ENCODE peak calls at places on chromosomes 6 and 20, in four cellular contexts. T, I, F and A are unnamed samples.

GRCh38 chr6:41122918-41123317 is 31.2 kb downstream of the TREML1 start:
- DNase-seq in T (no peak), I (no peak), F (no peak), A (no peak)

GRCh38 chr6:154370545-154370944 is 13.9 kb upstream of the IPCEF1 start:
- DNase-seq in T (no peak), I (peak), F (no peak), A (peak)

GRCh38 chr6:28490191-28490890 is 25.3 kb downstream of the GPX6 start:
- DNase-seq in T (peak), I (no peak), F (no peak), A (peak)

GRCh38 chr20:64040231-64041039 is 4.5 kb downstream of the C20orf204 start:
- DNase-seq in T (no peak), I (no peak), F (no peak), A (no peak)

GRCh38 chr6:55902796-55903195 is 27.4 kb upstream of the BMP5 start:
- DNase-seq in T (no peak), I (no peak), F (no peak), A (no peak)

GRCh38 chr6:15441215-15441868 is 195.5 kb downstream of the JARID2 start:
- DNase-seq in T (peak), I (peak), F (no peak), A (peak)

GRCh38 chr6:167699141-167700036 is 127.3 kb upstream of the AFDN start:
- DNase-seq in T (no peak), I (no peak), F (peak), A (no peak)

GRCh38 chr6:120129228-120129627 is 779.7 kb upstream of the MAN1A1 start:
- DNase-seq in T (no peak), I (no peak), F (no peak), A (no peak)

GRCh38 chr6:925656-926213 is 232.8 kb upstream of the EXOC2 start:
- DNase-seq in T (no peak), I (no peak), F (no peak), A (no peak)

GRCh38 chr6:7998103-7998725 is 66.0 kb downstream of the BLOC1S5 start:
- DNase-seq in T (no peak), I (no peak), F (no peak), A (no peak)

GRCh38 chr6:149372062-149372461 is 28.0 kb upstream of the SUMO4 start:
- DNase-seq in T (no peak), I (no peak), F (no peak), A (no peak)

GRCh38 chr6:128327890-128328289 is 192.5 kb downstream of the PTPRK start:
- DNase-seq in T (no peak), I (peak), F (no peak), A (no peak)

GRCh38 chr6:111980979-111981378 is 72.9 kb upstream of the CCN6 start:
- DNase-seq in T (no peak), I (no peak), F (no peak), A (no peak)

GRCh38 chr20:61678437-61678836 is 387.2 kb downstream of the TAF4 start:
- DNase-seq in T (no peak), I (no peak), F (no peak), A (no peak)

GRCh38 chr6:29071831-29072723 is 15.0 kb downstream of the OR2B3 start:
- DNase-seq in T (peak), I (peak), F (no peak), A (peak)

GRCh38 chr6:126153661-126154060 is 167.3 kb downstream of the TRMT11 start:
- DNase-seq in T (no peak), I (no peak), F (no peak), A (no peak)

GRCh38 chr6:22737331-22737730 is 168.0 kb downstream of the HDGFL1 start:
- DNase-seq in T (no peak), I (no peak), F (peak), A (peak)

GRCh38 chr6:91634791-91635190 is 1047.9 kb upstream of the MAP3K7 start:
- DNase-seq in T (no peak), I (no peak), F (no peak), A (no peak)

GRCh38 chr6:80610821-80611220 is 504.4 kb downstream of the BCKDHB start:
- DNase-seq in T (no peak), I (no peak), F (no peak), A (no peak)

GRCh38 chr6:13517116-13517515 is 29.7 kb upstream of the GFOD1 start:
- DNase-seq in T (no peak), I (peak), F (no peak), A (no peak)

GRCh38 chr6:116447496-116448011 is 13.6 kb upstream of the CALHM6 start:
- DNase-seq in T (no peak), I (no peak), F (no peak), A (no peak)

GRCh38 chr6:132259070-132259469 is 142.2 kb downstream of the MOXD1 start:
- DNase-seq in T (no peak), I (peak), F (no peak), A (peak)

GRCh38 chr6:4950849-4951533 is 52.8 kb downstream of the RPP40 start:
- DNase-seq in T (no peak), I (no peak), F (no peak), A (no peak)

GRCh38 chr6:73263570-73263909 is 544 bp upstream of the KHDC1 start:
- DNase-seq in T (no peak), I (no peak), F (no peak), A (no peak)

GRCh38 chr6:137926985-137927384 is 59.9 kb downstream of the TNFAIP3 start:
- DNase-seq in T (no peak), I (no peak), F (no peak), A (no peak)

GRCh38 chr20:2752631-2753455 is 47.6 kb downstream of the CPXM1 start:
- DNase-seq in T (peak), I (peak), F (no peak), A (peak)

GRCh38 chr6:26330835-26331808 is 33.9 kb upstream of the BTN3A2 start:
- DNase-seq in T (peak), I (peak), F (no peak), A (peak)

GRCh38 chr6:124870611-124871201 is 91.5 kb upstream of the RNF217 start:
- DNase-seq in T (no peak), I (peak), F (no peak), A (peak)
- TF ChIP-seq FOXK2 in T (no peak), I (no peak), F (no peak), A (no peak)

GRCh38 chr20:37537505-37537904 is 9.8 kb upstream of the BLCAP start:
- DNase-seq in T (no peak), I (no peak), F (no peak), A (no peak)

GRCh38 chr20:37539956-37540455 is 12.3 kb upstream of the BLCAP start:
- DNase-seq in T (no peak), I (no peak), F (no peak), A (no peak)

GRCh38 chr20:37539424-37539823 is 11.7 kb upstream of the BLCAP start:
- DNase-seq in T (no peak), I (no peak), F (no peak), A (no peak)

GRCh38 chr20:37535443-37536132 is 7.9 kb upstream of the BLCAP start:
- DNase-seq in T (no peak), I (no peak), F (no peak), A (no peak)

DNA sequence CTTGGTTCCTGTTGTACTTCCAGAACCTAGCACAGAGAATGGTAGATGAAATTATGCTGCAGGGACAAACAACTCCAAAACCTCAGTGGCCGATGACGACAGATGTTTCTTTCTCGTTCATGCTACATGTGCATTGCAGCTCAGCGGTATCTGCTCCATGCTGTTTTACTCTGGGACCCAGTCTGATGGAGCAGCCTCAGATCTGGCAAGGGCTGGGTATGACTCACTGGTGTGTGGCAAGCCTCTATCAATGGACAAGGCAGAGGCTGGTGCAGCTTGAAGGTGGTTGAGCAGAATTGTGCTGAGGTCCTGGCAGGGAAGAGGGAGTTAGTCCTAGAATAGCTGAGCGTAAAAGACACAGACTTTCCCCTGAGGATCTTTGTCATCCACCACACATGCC is 10.3 kb upstream of the BLCAP start:
- DNase-seq in T (no peak), I (peak), F (no peak), A (no peak)
- TF ChIP-seq FOXK2 in T (no peak), I (no peak), F (no peak), A (no peak)

DNA sequence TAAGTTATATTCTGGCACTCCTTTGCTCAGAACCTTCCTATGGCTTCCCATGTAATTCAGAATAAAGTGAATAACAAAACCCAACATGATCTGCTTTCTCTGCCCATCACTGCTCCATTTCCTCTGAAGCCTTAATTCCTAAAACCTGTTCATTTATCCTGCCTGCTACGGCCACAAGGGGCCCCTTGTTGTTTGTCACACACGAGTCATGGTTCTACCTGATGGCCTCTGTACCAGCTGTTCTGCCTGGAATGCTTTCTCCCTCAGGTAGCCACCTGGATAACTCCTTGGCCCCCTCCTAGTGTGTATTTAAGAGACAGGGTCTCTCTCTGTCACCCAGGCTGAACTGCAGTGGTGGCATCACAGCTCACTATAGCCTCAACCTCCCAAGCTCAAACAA is 26.8 kb downstream of the ERGIC3 start:
- DNase-seq in T (peak), I (peak), F (no peak), A (peak)
- TF ChIP-seq FOXK2 in T (no peak), I (no peak), F (no peak), A (no peak)

GRCh38 chr20:42161228-42161829 is 543.2 kb upstream of the CHD6 start:
- DNase-seq in T (no peak), I (no peak), F (no peak), A (no peak)
- TF ChIP-seq FOXK2 in T (no peak), I (no peak), F (no peak), A (no peak)

GRCh38 chr6:158286413-158286812 is 25.9 kb upstream of the TULP4 start:
- DNase-seq in T (no peak), I (no peak), F (no peak), A (no peak)
- TF ChIP-seq FOXK2 in T (no peak), I (no peak), F (no peak), A (no peak)

GRCh38 chr6:36638579-36638978 is 39.9 kb upstream of the CDKN1A start:
- DNase-seq in T (no peak), I (no peak), F (no peak), A (no peak)

GRCh38 chr6:36643967-36644366 is 34.5 kb upstream of the CDKN1A start:
- DNase-seq in T (no peak), I (no peak), F (no peak), A (no peak)

GRCh38 chr6:36641543-36641942 is 37.0 kb upstream of the CDKN1A start:
- DNase-seq in T (no peak), I (no peak), F (no peak), A (no peak)

GRCh38 chr6:36639171-36639808 is 39.2 kb upstream of the CDKN1A start:
- DNase-seq in T (no peak), I (no peak), F (no peak), A (no peak)

GRCh38 chr6:36642913-36643817 is 35.3 kb upstream of the CDKN1A start:
- DNase-seq in T (no peak), I (peak), F (no peak), A (no peak)
- TF ChIP-seq FOXK2 in T (no peak), I (no peak), F (no peak), A (no peak)

DNA sequence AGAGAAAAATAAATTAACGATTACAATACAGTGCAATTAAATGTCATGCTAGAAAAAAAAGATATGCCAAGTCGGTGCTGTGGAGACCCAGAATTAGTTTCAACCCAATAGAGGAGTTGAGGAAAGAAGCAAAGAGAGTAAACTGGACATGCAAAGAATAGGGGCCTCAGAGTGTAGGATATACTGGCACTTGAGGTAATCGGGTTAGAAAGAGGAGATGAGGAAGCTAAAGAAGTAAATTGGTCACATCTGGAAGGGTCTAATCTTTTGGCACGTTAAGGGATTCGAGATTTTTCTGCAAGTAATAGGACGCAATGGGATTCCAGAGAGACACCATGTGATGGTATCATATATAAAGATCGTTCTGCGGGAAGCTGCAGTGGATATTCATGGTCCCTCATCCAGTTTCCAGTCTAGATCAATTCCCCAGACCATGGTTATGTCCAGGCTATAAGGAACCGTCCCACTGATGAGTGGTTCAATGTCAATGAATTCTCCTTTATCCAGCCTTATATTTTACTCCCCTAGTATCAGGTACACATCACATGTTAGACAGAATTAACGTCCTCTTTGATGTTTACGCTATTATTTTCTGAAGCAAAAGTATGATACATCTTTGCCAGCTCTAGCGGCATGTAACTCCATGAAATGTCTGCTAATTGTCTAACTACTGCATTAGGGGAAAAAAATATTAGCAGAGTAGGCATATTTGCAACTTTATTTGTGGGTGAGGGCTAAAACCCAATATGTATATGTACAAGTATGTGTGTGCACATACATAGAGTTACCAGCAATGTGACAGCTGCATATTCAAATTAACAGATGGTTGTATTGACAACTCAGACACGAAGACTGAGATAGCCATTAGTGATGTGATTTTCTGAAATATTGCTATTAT is 1.1 kb upstream of the TBC1D32 start:
- DNase-seq in T (no peak), I (no peak), F (no peak), A (no peak)
- TF ChIP-seq FOXK2 in T (no peak), I (no peak), F (no peak), A (no peak)

DNA sequence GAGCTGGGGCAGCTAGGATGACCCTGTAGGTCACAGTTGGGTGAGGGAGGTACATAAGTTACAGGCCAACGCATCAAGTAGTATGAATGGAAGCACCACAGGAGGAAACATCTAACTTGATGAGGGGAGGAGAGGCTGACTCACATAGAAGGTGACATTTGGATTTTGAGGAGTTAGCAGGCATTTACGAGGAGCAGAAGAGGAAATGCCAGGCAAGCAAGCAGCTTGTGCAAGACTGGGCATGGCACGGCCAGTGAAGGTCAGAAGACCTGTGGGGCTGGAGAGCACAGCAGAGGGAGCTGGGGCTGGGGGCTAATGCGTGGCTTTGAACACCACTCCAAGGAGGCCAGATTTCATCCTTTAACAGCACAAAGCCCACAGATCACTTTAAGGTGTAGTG is 37.8 kb downstream of the MUC22 start:
- DNase-seq in T (no peak), I (no peak), F (no peak), A (no peak)
- TF ChIP-seq FOXK2 in T (no peak), I (no peak), F (no peak), A (no peak)

GRCh38 chr20:59141818-59142581 is 21.6 kb upstream of the ZNF831 start:
- DNase-seq in T (peak), I (no peak), F (no peak), A (peak)
- TF ChIP-seq FOXK2 in T (no peak), I (no peak), F (no peak), A (no peak)